ENCODE peak calls at places on chromosome 15, in six cellular contexts. One of them, this sample, is unnamed.

GRCh38 chr15:80803580-80804525 is 24.7 kb downstream of the CEMIP start:
- DNase-seq in GM12865: no peak
- DNase-seq in GM06990: no peak
- DNase-seq in WERI-Rb-1: no peak
- DNase-seq in AG10803: no peak
- DNase-seq in heart left ventricle: no peak
- DNase-seq in this sample: no peak

GRCh38 chr15:50192926-50193595 is 11.1 kb downstream of the SLC27A2 start:
- DNase-seq in GM12865: no peak
- DNase-seq in GM06990: no peak
- DNase-seq in WERI-Rb-1: peak
- DNase-seq in AG10803: no peak
- DNase-seq in heart left ventricle: no peak
- DNase-seq in this sample: no peak

GRCh38 chr15:79923515-79924169 is 26.8 kb upstream of the MTHFS start:
- DNase-seq in GM12865: peak
- DNase-seq in GM06990: peak
- DNase-seq in WERI-Rb-1: peak
- DNase-seq in AG10803: peak
- DNase-seq in heart left ventricle: peak
- DNase-seq in this sample: peak

GRCh38 chr15:101062471-101063171 is 143.5 kb downstream of the LRRK1 start:
- DNase-seq in GM12865: peak
- DNase-seq in GM06990: peak
- DNase-seq in WERI-Rb-1: no peak
- DNase-seq in AG10803: no peak
- DNase-seq in heart left ventricle: no peak
- DNase-seq in this sample: peak

GRCh38 chr15:81265256-81265943 is 58.5 kb downstream of the STARD5 start:
- DNase-seq in GM12865: peak
- DNase-seq in GM06990: peak
- DNase-seq in WERI-Rb-1: no peak
- DNase-seq in AG10803: no peak
- DNase-seq in heart left ventricle: no peak
- DNase-seq in this sample: no peak

GRCh38 chr15:29089731-29090616 is 179.6 kb downstream of the NSMCE3 start:
- DNase-seq in GM12865: no peak
- DNase-seq in GM06990: no peak
- DNase-seq in WERI-Rb-1: no peak
- DNase-seq in AG10803: no peak
- DNase-seq in heart left ventricle: no peak
- DNase-seq in this sample: no peak

GRCh38 chr15:65421360-65422215 is 1.2 kb downstream of the IGDCC4 start:
- DNase-seq in GM12865: peak
- DNase-seq in GM06990: peak
- DNase-seq in WERI-Rb-1: peak
- DNase-seq in AG10803: peak
- DNase-seq in heart left ventricle: no peak
- DNase-seq in this sample: peak

GRCh38 chr15:83695246-83695645 is 41.3 kb downstream of the ADAMTSL3 start:
- DNase-seq in GM12865: no peak
- DNase-seq in GM06990: no peak
- DNase-seq in WERI-Rb-1: no peak
- DNase-seq in AG10803: no peak
- DNase-seq in heart left ventricle: no peak
- DNase-seq in this sample: no peak

GRCh38 chr15:93037341-93038063 is 51.5 kb downstream of the RGMA start:
- DNase-seq in GM12865: no peak
- DNase-seq in GM06990: no peak
- DNase-seq in WERI-Rb-1: peak
- DNase-seq in AG10803: peak
- DNase-seq in heart left ventricle: peak
- DNase-seq in this sample: no peak

GRCh38 chr15:99998661-99999101 is 265.4 kb upstream of the LYSMD4 start:
- DNase-seq in GM12865: no peak
- DNase-seq in GM06990: no peak
- DNase-seq in WERI-Rb-1: no peak
- DNase-seq in AG10803: no peak
- DNase-seq in heart left ventricle: no peak
- DNase-seq in this sample: no peak

GRCh38 chr15:91067026-91067425 is 33.0 kb upstream of the SV2B start:
- DNase-seq in GM12865: no peak
- DNase-seq in GM06990: no peak
- DNase-seq in WERI-Rb-1: no peak
- DNase-seq in AG10803: no peak
- DNase-seq in heart left ventricle: no peak
- DNase-seq in this sample: no peak

GRCh38 chr15:25684521-25685215 is 178.5 kb downstream of the ATP10A start:
- DNase-seq in GM12865: no peak
- DNase-seq in GM06990: no peak
- DNase-seq in WERI-Rb-1: no peak
- DNase-seq in AG10803: peak
- DNase-seq in heart left ventricle: no peak
- DNase-seq in this sample: no peak

GRCh38 chr15:42608110-42608531 is 32.7 kb downstream of the STARD9 start:
- DNase-seq in GM12865: peak
- DNase-seq in GM06990: peak
- DNase-seq in WERI-Rb-1: no peak
- DNase-seq in AG10803: peak
- DNase-seq in heart left ventricle: no peak
- DNase-seq in this sample: no peak

GRCh38 chr15:77907824-77908751 is 169.4 kb downstream of the TBC1D2B start:
- DNase-seq in GM12865: peak
- DNase-seq in GM06990: peak
- DNase-seq in WERI-Rb-1: no peak
- DNase-seq in AG10803: peak
- DNase-seq in heart left ventricle: no peak
- DNase-seq in this sample: peak

GRCh38 chr15:31306426-31307269 is 20.0 kb upstream of the KLF13 start:
- DNase-seq in GM12865: no peak
- DNase-seq in GM06990: no peak
- DNase-seq in WERI-Rb-1: no peak
- DNase-seq in AG10803: no peak
- DNase-seq in heart left ventricle: peak
- DNase-seq in this sample: no peak

GRCh38 chr15:76964157-76964556 is 30.8 kb upstream of the PSTPIP1 start:
- DNase-seq in GM12865: no peak
- DNase-seq in GM06990: no peak
- DNase-seq in WERI-Rb-1: no peak
- DNase-seq in AG10803: no peak
- DNase-seq in heart left ventricle: no peak
- DNase-seq in this sample: no peak

GRCh38 chr15:101242160-101242998 is 9.5 kb downstream of the CHSY1 start:
- DNase-seq in GM12865: peak
- DNase-seq in GM06990: peak
- DNase-seq in WERI-Rb-1: no peak
- DNase-seq in AG10803: peak
- DNase-seq in heart left ventricle: peak
- DNase-seq in this sample: peak

GRCh38 chr15:67882487-67883227 is 42.8 kb upstream of the RNU6-1 start:
- DNase-seq in GM12865: peak
- DNase-seq in GM06990: peak
- DNase-seq in WERI-Rb-1: no peak
- DNase-seq in AG10803: no peak
- DNase-seq in heart left ventricle: no peak
- DNase-seq in this sample: peak
- TF ChIP-seq CTCF in GM12865: no peak
- TF ChIP-seq CTCF in GM06990: no peak
- TF ChIP-seq CTCF in WERI-Rb-1: no peak
- TF ChIP-seq CTCF in AG10803: no peak
- TF ChIP-seq CTCF in heart left ventricle: no peak
- TF ChIP-seq CTCF in this sample: no peak

DNA sequence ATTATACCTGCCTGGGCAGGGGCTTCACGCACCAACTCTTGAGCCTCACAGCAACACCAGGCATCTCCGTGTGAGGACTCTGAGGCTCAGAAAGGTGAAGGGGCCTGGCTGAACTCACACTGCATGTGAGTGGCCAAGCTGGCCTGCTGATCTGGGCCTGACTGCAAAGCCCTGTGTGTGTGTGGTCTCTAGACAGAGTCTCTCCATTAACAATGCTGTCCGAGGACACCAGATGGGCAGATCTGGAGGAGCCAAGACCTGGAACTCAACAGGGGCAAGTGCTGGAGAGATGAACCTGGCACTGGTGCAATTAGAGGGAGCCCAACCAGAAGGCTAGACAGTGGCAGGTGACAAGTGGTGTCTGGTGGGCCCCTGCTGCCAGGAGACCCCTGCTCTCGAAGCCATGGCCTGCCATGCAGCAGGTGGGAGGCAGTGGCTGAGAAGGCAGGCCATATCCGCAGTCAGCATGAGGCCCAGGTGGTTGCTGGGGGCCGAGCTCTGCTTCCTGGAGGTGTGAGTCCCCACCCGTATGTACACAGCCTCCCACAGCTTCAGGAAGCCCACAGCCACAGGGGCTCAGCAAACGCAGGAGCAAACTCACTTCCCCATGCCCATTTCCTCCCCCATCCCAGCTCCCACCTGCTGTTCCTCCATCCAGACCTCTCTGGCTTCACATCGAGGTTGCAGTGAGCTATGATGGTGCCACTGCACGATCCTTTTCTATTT is 39.0 kb downstream of the CYP11A1 start:
- DNase-seq in GM12865: no peak
- DNase-seq in GM06990: no peak
- DNase-seq in WERI-Rb-1: peak
- DNase-seq in AG10803: no peak
- DNase-seq in heart left ventricle: no peak
- DNase-seq in this sample: no peak
- TF ChIP-seq CTCF in GM12865: no peak
- TF ChIP-seq CTCF in GM06990: no peak
- TF ChIP-seq CTCF in WERI-Rb-1: no peak
- TF ChIP-seq CTCF in AG10803: no peak
- TF ChIP-seq CTCF in heart left ventricle: no peak
- TF ChIP-seq CTCF in this sample: no peak

GRCh38 chr15:52994290-52994689 is 204.2 kb upstream of the ONECUT1 start:
- DNase-seq in GM12865: no peak
- DNase-seq in GM06990: no peak
- DNase-seq in WERI-Rb-1: no peak
- DNase-seq in AG10803: no peak
- DNase-seq in heart left ventricle: no peak
- DNase-seq in this sample: no peak
- TF ChIP-seq CTCF in GM12865: no peak
- TF ChIP-seq CTCF in GM06990: no peak
- TF ChIP-seq CTCF in WERI-Rb-1: no peak
- TF ChIP-seq CTCF in AG10803: no peak
- TF ChIP-seq CTCF in heart left ventricle: no peak
- TF ChIP-seq CTCF in this sample: no peak

GRCh38 chr15:57635300-57635944 is 43.7 kb downstream of the MYZAP start:
- DNase-seq in GM12865: no peak
- DNase-seq in GM06990: no peak
- DNase-seq in WERI-Rb-1: no peak
- DNase-seq in AG10803: no peak
- DNase-seq in heart left ventricle: no peak
- DNase-seq in this sample: no peak
- TF ChIP-seq CTCF in GM12865: no peak
- TF ChIP-seq CTCF in GM06990: no peak
- TF ChIP-seq CTCF in WERI-Rb-1: no peak
- TF ChIP-seq CTCF in AG10803: peak
- TF ChIP-seq CTCF in heart left ventricle: peak
- TF ChIP-seq CTCF in this sample: no peak

GRCh38 chr15:59616390-59616789 is 4.8 kb downstream of the GCNT3 start:
- DNase-seq in GM12865: no peak
- DNase-seq in GM06990: no peak
- DNase-seq in WERI-Rb-1: no peak
- DNase-seq in AG10803: no peak
- DNase-seq in heart left ventricle: no peak
- DNase-seq in this sample: no peak

DNA sequence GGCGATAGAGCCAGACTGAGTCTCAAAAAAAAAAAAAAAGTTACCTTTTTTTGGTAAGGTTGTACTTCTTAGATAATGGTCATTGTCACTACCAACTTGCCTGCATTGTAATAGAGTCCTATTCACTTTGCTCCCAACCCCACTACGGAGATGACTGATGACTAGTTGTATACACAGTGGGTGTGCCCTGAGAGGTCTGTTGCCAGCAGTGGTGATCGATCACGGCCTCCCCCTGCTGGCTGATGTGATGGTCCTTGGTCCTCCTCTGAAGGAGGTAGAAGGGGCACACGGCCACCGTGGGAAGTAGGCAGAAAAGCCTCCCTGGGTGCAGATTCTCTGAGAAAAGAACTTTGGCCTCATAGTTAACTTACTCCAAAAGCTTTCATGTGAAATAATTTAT is 10.7 kb downstream of the GCNT3 start:
- DNase-seq in GM12865: peak
- DNase-seq in GM06990: peak
- DNase-seq in WERI-Rb-1: peak
- DNase-seq in AG10803: no peak
- DNase-seq in heart left ventricle: no peak
- DNase-seq in this sample: peak
- TF ChIP-seq CTCF in GM12865: peak
- TF ChIP-seq CTCF in GM06990: peak
- TF ChIP-seq CTCF in WERI-Rb-1: peak
- TF ChIP-seq CTCF in AG10803: peak
- TF ChIP-seq CTCF in heart left ventricle: no peak
- TF ChIP-seq CTCF in this sample: peak

GRCh38 chr15:40564591-40565332 is at the start of gene CCDC32:
- DNase-seq in GM12865: peak
- DNase-seq in GM06990: peak
- DNase-seq in WERI-Rb-1: peak
- DNase-seq in AG10803: peak
- DNase-seq in heart left ventricle: peak
- DNase-seq in this sample: peak

GRCh38 chr15:40569139-40569953 is at the start of gene RPUSD2:
- DNase-seq in GM12865: peak
- DNase-seq in GM06990: peak
- DNase-seq in WERI-Rb-1: peak
- DNase-seq in AG10803: peak
- DNase-seq in heart left ventricle: peak
- DNase-seq in this sample: peak

GRCh38 chr15:40565333-40566238 is 744 bp upstream of the CCDC32 start:
- DNase-seq in GM12865: no peak
- DNase-seq in GM06990: no peak
- DNase-seq in WERI-Rb-1: no peak
- DNase-seq in AG10803: no peak
- DNase-seq in heart left ventricle: no peak
- DNase-seq in this sample: no peak

GRCh38 chr15:40562691-40563090 is 2.2 kb downstream of the CCDC32 start:
- DNase-seq in GM12865: no peak
- DNase-seq in GM06990: no peak
- DNase-seq in WERI-Rb-1: no peak
- DNase-seq in AG10803: peak
- DNase-seq in heart left ventricle: no peak
- DNase-seq in this sample: no peak

GRCh38 chr15:40567111-40567510 is 2.0 kb upstream of the RPUSD2 start:
- DNase-seq in GM12865: no peak
- DNase-seq in GM06990: no peak
- DNase-seq in WERI-Rb-1: peak
- DNase-seq in AG10803: no peak
- DNase-seq in heart left ventricle: no peak
- DNase-seq in this sample: no peak
- TF ChIP-seq CTCF in GM12865: peak
- TF ChIP-seq CTCF in GM06990: peak
- TF ChIP-seq CTCF in WERI-Rb-1: peak
- TF ChIP-seq CTCF in AG10803: peak
- TF ChIP-seq CTCF in heart left ventricle: no peak
- TF ChIP-seq CTCF in this sample: peak